ENCODE peak calls at places on chromosomes 6 and 20, in nine cellular contexts. One of them, this sample, is unnamed.

GRCh38 chr6:38160831-38161230 is 341.3 kb downstream of the ZFAND3 start:
- DNase-seq in AG08396: no peak
- DNase-seq in mucosa of descending colon: no peak
- DNase-seq in hypothalamus: no peak
- DNase-seq in naive thymus-derived CD8-positive, alpha-beta T cell: no peak
- DNase-seq in activated CD4-positive, alpha-beta T cell treated with anti-CD3 and anti-CD28 coated beads, Interleukin-2, amount 50 U/mL, for 1 hour: no peak
- DNase-seq in omental fat pad: peak
- DNase-seq in nephron progenitor cell: no peak
- DNase-seq in Ammon's horn: no peak
- DNase-seq in this sample: no peak

GRCh38 chr6:21033575-21034026 is 499.3 kb downstream of the CDKAL1 start:
- DNase-seq in omental fat pad: no peak
- DNase-seq in hypothalamus: no peak
- DNase-seq in Ammon's horn: no peak
- DNase-seq in naive thymus-derived CD8-positive, alpha-beta T cell: no peak
- DNase-seq in nephron progenitor cell: no peak
- DNase-seq in activated CD4-positive, alpha-beta T cell treated with anti-CD3 and anti-CD28 coated beads, Interleukin-2, amount 50 U/mL, for 1 hour: no peak
- DNase-seq in AG08396: peak
- DNase-seq in mucosa of descending colon: no peak
- DNase-seq in this sample: no peak

GRCh38 chr20:63686492-63687321 is 9.7 kb upstream of the TNFRSF6B start:
- DNase-seq in AG08396: peak
- DNase-seq in nephron progenitor cell: no peak
- DNase-seq in hypothalamus: peak
- DNase-seq in naive thymus-derived CD8-positive, alpha-beta T cell: no peak
- DNase-seq in mucosa of descending colon: peak
- DNase-seq in omental fat pad: peak
- DNase-seq in Ammon's horn: peak
- DNase-seq in activated CD4-positive, alpha-beta T cell treated with anti-CD3 and anti-CD28 coated beads, Interleukin-2, amount 50 U/mL, for 1 hour: no peak
- DNase-seq in this sample: no peak

GRCh38 chr6:19297880-19298279 is 539.3 kb upstream of the ID4 start:
- DNase-seq in Ammon's horn: no peak
- DNase-seq in omental fat pad: no peak
- DNase-seq in AG08396: no peak
- DNase-seq in nephron progenitor cell: no peak
- DNase-seq in hypothalamus: no peak
- DNase-seq in mucosa of descending colon: no peak
- DNase-seq in naive thymus-derived CD8-positive, alpha-beta T cell: no peak
- DNase-seq in activated CD4-positive, alpha-beta T cell treated with anti-CD3 and anti-CD28 coated beads, Interleukin-2, amount 50 U/mL, for 1 hour: no peak
- DNase-seq in this sample: no peak

GRCh38 chr6:152271681-152272464 is 365.3 kb downstream of the SYNE1 start:
- DNase-seq in naive thymus-derived CD8-positive, alpha-beta T cell: no peak
- DNase-seq in omental fat pad: no peak
- DNase-seq in nephron progenitor cell: no peak
- DNase-seq in mucosa of descending colon: no peak
- DNase-seq in Ammon's horn: no peak
- DNase-seq in AG08396: peak
- DNase-seq in activated CD4-positive, alpha-beta T cell treated with anti-CD3 and anti-CD28 coated beads, Interleukin-2, amount 50 U/mL, for 1 hour: no peak
- DNase-seq in hypothalamus: no peak
- DNase-seq in this sample: no peak

GRCh38 chr6:3591970-3592369 is 135.1 kb upstream of the SLC22A23 start:
- DNase-seq in naive thymus-derived CD8-positive, alpha-beta T cell: no peak
- DNase-seq in mucosa of descending colon: no peak
- DNase-seq in hypothalamus: no peak
- DNase-seq in omental fat pad: no peak
- DNase-seq in nephron progenitor cell: no peak
- DNase-seq in AG08396: no peak
- DNase-seq in activated CD4-positive, alpha-beta T cell treated with anti-CD3 and anti-CD28 coated beads, Interleukin-2, amount 50 U/mL, for 1 hour: no peak
- DNase-seq in Ammon's horn: no peak
- DNase-seq in this sample: no peak

GRCh38 chr20:50774515-50774914 is 20.3 kb upstream of the BCAS4 start:
- DNase-seq in nephron progenitor cell: no peak
- DNase-seq in Ammon's horn: no peak
- DNase-seq in hypothalamus: no peak
- DNase-seq in omental fat pad: no peak
- DNase-seq in AG08396: no peak
- DNase-seq in mucosa of descending colon: no peak
- DNase-seq in activated CD4-positive, alpha-beta T cell treated with anti-CD3 and anti-CD28 coated beads, Interleukin-2, amount 50 U/mL, for 1 hour: no peak
- DNase-seq in naive thymus-derived CD8-positive, alpha-beta T cell: no peak
- DNase-seq in this sample: no peak

GRCh38 chr20:11891827-11892521 is 25.7 kb upstream of the BTBD3 start:
- DNase-seq in AG08396: peak
- DNase-seq in hypothalamus: no peak
- DNase-seq in naive thymus-derived CD8-positive, alpha-beta T cell: peak
- DNase-seq in mucosa of descending colon: peak
- DNase-seq in omental fat pad: peak
- DNase-seq in nephron progenitor cell: peak
- DNase-seq in Ammon's horn: peak
- DNase-seq in activated CD4-positive, alpha-beta T cell treated with anti-CD3 and anti-CD28 coated beads, Interleukin-2, amount 50 U/mL, for 1 hour: no peak
- DNase-seq in this sample: peak

GRCh38 chr6:142842423-142843261 is 102.3 kb downstream of the HIVEP2 start:
- DNase-seq in AG08396: no peak
- DNase-seq in Ammon's horn: no peak
- DNase-seq in hypothalamus: no peak
- DNase-seq in mucosa of descending colon: no peak
- DNase-seq in activated CD4-positive, alpha-beta T cell treated with anti-CD3 and anti-CD28 coated beads, Interleukin-2, amount 50 U/mL, for 1 hour: no peak
- DNase-seq in naive thymus-derived CD8-positive, alpha-beta T cell: peak
- DNase-seq in omental fat pad: no peak
- DNase-seq in nephron progenitor cell: no peak
- DNase-seq in this sample: no peak

GRCh38 chr20:49717693-49718092 is 4.0 kb upstream of the B4GALT5 start:
- DNase-seq in Ammon's horn: no peak
- DNase-seq in hypothalamus: no peak
- DNase-seq in naive thymus-derived CD8-positive, alpha-beta T cell: no peak
- DNase-seq in mucosa of descending colon: no peak
- DNase-seq in nephron progenitor cell: no peak
- DNase-seq in AG08396: no peak
- DNase-seq in omental fat pad: no peak
- DNase-seq in activated CD4-positive, alpha-beta T cell treated with anti-CD3 and anti-CD28 coated beads, Interleukin-2, amount 50 U/mL, for 1 hour: no peak
- DNase-seq in this sample: no peak

GRCh38 chr20:29302979-29303644 is 1954.4 kb upstream of the DEFB115 start:
- DNase-seq in hypothalamus: no peak
- DNase-seq in activated CD4-positive, alpha-beta T cell treated with anti-CD3 and anti-CD28 coated beads, Interleukin-2, amount 50 U/mL, for 1 hour: no peak
- DNase-seq in nephron progenitor cell: no peak
- DNase-seq in Ammon's horn: no peak
- DNase-seq in AG08396: no peak
- DNase-seq in mucosa of descending colon: no peak
- DNase-seq in naive thymus-derived CD8-positive, alpha-beta T cell: no peak
- DNase-seq in omental fat pad: no peak
- DNase-seq in this sample: no peak

GRCh38 chr6:125584468-125584939 is 164.9 kb upstream of the HEY2 start:
- DNase-seq in Ammon's horn: peak
- DNase-seq in activated CD4-positive, alpha-beta T cell treated with anti-CD3 and anti-CD28 coated beads, Interleukin-2, amount 50 U/mL, for 1 hour: no peak
- DNase-seq in AG08396: no peak
- DNase-seq in naive thymus-derived CD8-positive, alpha-beta T cell: no peak
- DNase-seq in mucosa of descending colon: no peak
- DNase-seq in nephron progenitor cell: peak
- DNase-seq in omental fat pad: no peak
- DNase-seq in hypothalamus: peak
- DNase-seq in this sample: no peak

GRCh38 chr6:82084324-82084920 is 163.1 kb downstream of the IBTK start:
- DNase-seq in naive thymus-derived CD8-positive, alpha-beta T cell: no peak
- DNase-seq in activated CD4-positive, alpha-beta T cell treated with anti-CD3 and anti-CD28 coated beads, Interleukin-2, amount 50 U/mL, for 1 hour: no peak
- DNase-seq in nephron progenitor cell: no peak
- DNase-seq in Ammon's horn: peak
- DNase-seq in hypothalamus: no peak
- DNase-seq in mucosa of descending colon: no peak
- DNase-seq in omental fat pad: no peak
- DNase-seq in AG08396: no peak
- DNase-seq in this sample: no peak

GRCh38 chr6:83758533-83758932 is 49.6 kb upstream of the SNAP91 start:
- DNase-seq in activated CD4-positive, alpha-beta T cell treated with anti-CD3 and anti-CD28 coated beads, Interleukin-2, amount 50 U/mL, for 1 hour: no peak
- DNase-seq in omental fat pad: no peak
- DNase-seq in Ammon's horn: no peak
- DNase-seq in nephron progenitor cell: no peak
- DNase-seq in mucosa of descending colon: no peak
- DNase-seq in AG08396: no peak
- DNase-seq in hypothalamus: no peak
- DNase-seq in naive thymus-derived CD8-positive, alpha-beta T cell: no peak
- DNase-seq in this sample: no peak

GRCh38 chr6:17115251-17116089 is 13.6 kb downstream of the STMND1 start:
- DNase-seq in Ammon's horn: no peak
- DNase-seq in hypothalamus: no peak
- DNase-seq in omental fat pad: no peak
- DNase-seq in naive thymus-derived CD8-positive, alpha-beta T cell: no peak
- DNase-seq in AG08396: peak
- DNase-seq in mucosa of descending colon: no peak
- DNase-seq in nephron progenitor cell: no peak
- DNase-seq in activated CD4-positive, alpha-beta T cell treated with anti-CD3 and anti-CD28 coated beads, Interleukin-2, amount 50 U/mL, for 1 hour: no peak
- DNase-seq in this sample: no peak

GRCh38 chr20:54172856-54173652 is 732 bp downstream of the CYP24A1 start:
- DNase-seq in AG08396: no peak
- DNase-seq in omental fat pad: no peak
- DNase-seq in activated CD4-positive, alpha-beta T cell treated with anti-CD3 and anti-CD28 coated beads, Interleukin-2, amount 50 U/mL, for 1 hour: no peak
- DNase-seq in nephron progenitor cell: peak
- DNase-seq in hypothalamus: no peak
- DNase-seq in naive thymus-derived CD8-positive, alpha-beta T cell: no peak
- DNase-seq in Ammon's horn: no peak
- DNase-seq in mucosa of descending colon: peak
- DNase-seq in this sample: peak

GRCh38 chr6:129590408-129591022 is 119.5 kb downstream of the ARHGAP18 start:
- DNase-seq in naive thymus-derived CD8-positive, alpha-beta T cell: no peak
- DNase-seq in Ammon's horn: no peak
- DNase-seq in nephron progenitor cell: no peak
- DNase-seq in hypothalamus: no peak
- DNase-seq in AG08396: peak
- DNase-seq in activated CD4-positive, alpha-beta T cell treated with anti-CD3 and anti-CD28 coated beads, Interleukin-2, amount 50 U/mL, for 1 hour: no peak
- DNase-seq in omental fat pad: no peak
- DNase-seq in mucosa of descending colon: no peak
- DNase-seq in this sample: no peak

GRCh38 chr20:40939667-40940066 is 89.0 kb upstream of the TOP1 start:
- DNase-seq in omental fat pad: no peak
- DNase-seq in naive thymus-derived CD8-positive, alpha-beta T cell: no peak
- DNase-seq in activated CD4-positive, alpha-beta T cell treated with anti-CD3 and anti-CD28 coated beads, Interleukin-2, amount 50 U/mL, for 1 hour: no peak
- DNase-seq in nephron progenitor cell: no peak
- DNase-seq in hypothalamus: no peak
- DNase-seq in AG08396: no peak
- DNase-seq in mucosa of descending colon: no peak
- DNase-seq in Ammon's horn: no peak
- DNase-seq in this sample: no peak

GRCh38 chr20:21511485-21511849 is 2.4 kb downstream of the NKX2-2 start:
- DNase-seq in AG08396: no peak
- DNase-seq in activated CD4-positive, alpha-beta T cell treated with anti-CD3 and anti-CD28 coated beads, Interleukin-2, amount 50 U/mL, for 1 hour: no peak
- DNase-seq in Ammon's horn: no peak
- DNase-seq in naive thymus-derived CD8-positive, alpha-beta T cell: no peak
- DNase-seq in omental fat pad: no peak
- DNase-seq in mucosa of descending colon: no peak
- DNase-seq in hypothalamus: no peak
- DNase-seq in nephron progenitor cell: no peak
- DNase-seq in this sample: no peak

GRCh38 chr20:46642265-46642942 is 8.9 kb downstream of the SLC13A3 start:
- DNase-seq in activated CD4-positive, alpha-beta T cell treated with anti-CD3 and anti-CD28 coated beads, Interleukin-2, amount 50 U/mL, for 1 hour: no peak
- DNase-seq in Ammon's horn: no peak
- DNase-seq in hypothalamus: no peak
- DNase-seq in omental fat pad: no peak
- DNase-seq in AG08396: no peak
- DNase-seq in mucosa of descending colon: no peak
- DNase-seq in naive thymus-derived CD8-positive, alpha-beta T cell: no peak
- DNase-seq in nephron progenitor cell: no peak
- DNase-seq in this sample: peak

GRCh38 chr6:429515-430121 is 38.1 kb downstream of the IRF4 start:
- DNase-seq in Ammon's horn: no peak
- DNase-seq in hypothalamus: no peak
- DNase-seq in naive thymus-derived CD8-positive, alpha-beta T cell: no peak
- DNase-seq in AG08396: no peak
- DNase-seq in nephron progenitor cell: no peak
- DNase-seq in mucosa of descending colon: no peak
- DNase-seq in omental fat pad: no peak
- DNase-seq in activated CD4-positive, alpha-beta T cell treated with anti-CD3 and anti-CD28 coated beads, Interleukin-2, amount 50 U/mL, for 1 hour: no peak
- DNase-seq in this sample: peak